ENCODE peak calls at places on chromosome 12, in seven cellular contexts. M is CD4-positive, alpha-beta T cell; Y is right atrium auricular region; Q is HCT116; G is trophoblast cell; A is SJSA1; N is psoas muscle. W is an unnamed sample. For H3K27me3, the result is how much of the 10 kb centered on the place peaks cover.

GRCh38 chr12:6891637-6892036 is 13.0 kb upstream of the LRRC23 start:
- DNase-seq in M (no peak), Y (no peak), G (no peak), N (no peak), Q (no peak), A (no peak), W (no peak)

GRCh38 chr12:565589-566105 is 97.6 kb downstream of the NINJ2 start:
- DNase-seq in G (no peak), M (no peak), N (no peak), Y (no peak), Q (no peak), A (no peak), W (no peak)

GRCh38 chr12:118334241-118334640 is 38.5 kb downstream of the TAOK3 start:
- DNase-seq in M (no peak), G (no peak), Y (no peak), Q (no peak), A (no peak), N (no peak), W (no peak)

GRCh38 chr12:57795354-57795753 is 12.8 kb downstream of the TSFM start:
- DNase-seq in Y (no peak), Q (no peak), G (peak), A (peak), N (no peak), M (no peak), W (no peak)

GRCh38 chr12:15014708-15015107 is 41.9 kb downstream of the PDE6H start:
- DNase-seq in N (no peak), M (no peak), Q (no peak), G (no peak), A (no peak), Y (no peak), W (no peak)

GRCh38 chr12:24014853-24015590 is 65.6 kb upstream of the SOX5 start:
- DNase-seq in N (no peak), M (no peak), A (no peak), Q (no peak), Y (no peak), G (no peak), W (no peak)

GRCh38 chr12:44523828-44524227 is 352.3 kb downstream of the NELL2 start:
- DNase-seq in N (no peak), M (no peak), G (no peak), Y (no peak), Q (no peak), A (no peak), W (no peak)

GRCh38 chr12:14958361-14959125 is 2.9 kb downstream of the ARHGDIB start:
- DNase-seq in Q (no peak), Y (no peak), G (peak), A (no peak), N (no peak), M (no peak), W (no peak)

GRCh38 chr12:89351489-89352241 is 636 bp downstream of the DUSP6 start:
- DNase-seq in N (peak), Y (no peak), G (peak), M (peak), Q (no peak), A (peak), W (peak)

GRCh38 chr12:93022603-93023340 is 93.7 kb upstream of the EEA1 start:
- DNase-seq in N (no peak), G (no peak), Y (no peak), M (no peak), A (no peak), Q (no peak), W (no peak)

GRCh38 chr12:110641512-110641911 is 27.6 kb downstream of the TCTN1 start:
- DNase-seq in N (no peak), Y (no peak), M (no peak), A (no peak), G (no peak), Q (no peak), W (no peak)

GRCh38 chr12:12726543-12727093 is 9.4 kb downstream of the CDKN1B start:
- DNase-seq in A (peak), N (no peak), G (peak), Y (no peak), Q (no peak), M (no peak), W (no peak)

GRCh38 chr12:50058743-50059312 is 1.4 kb downstream of the ASIC1 start:
- DNase-seq in Q (no peak), G (peak), N (no peak), A (no peak), M (no peak), Y (no peak), W (no peak)

GRCh38 chr12:94200695-94201094 is 52.3 kb downstream of the PLXNC1 start:
- DNase-seq in G (no peak), Y (no peak), Q (no peak), N (no peak), A (no peak), M (no peak), W (no peak)

GRCh38 chr12:15001733-15002471 is 29.1 kb downstream of the PDE6H start:
- DNase-seq in N (peak), G (peak), M (no peak), Q (no peak), Y (peak), A (no peak), W (no peak)

GRCh38 chr12:50401383-50402155 is 884 bp downstream of the LARP4 start:
- DNase-seq in Q (no peak), M (peak), G (peak), N (no peak), A (no peak), Y (peak), W (no peak)

GRCh38 chr12:56450241-56450640 is 1.0 kb upstream of the TIMELESS start:
- DNase-seq in Y (no peak), G (no peak), N (no peak), A (no peak), M (no peak), Q (no peak), W (no peak)

GRCh38 chr12:108374596-108375320 is 35.6 kb upstream of the CMKLR1 start:
- DNase-seq in Q (no peak), M (no peak), Y (no peak), N (no peak), A (no peak), G (no peak), W (no peak)

GRCh38 chr12:9051156-9051545 is 61.8 kb downstream of the KLRG1 start:
- DNase-seq in Q (no peak), G (no peak), A (no peak), M (no peak), Y (no peak), N (no peak), W (no peak)

GRCh38 chr12:75868501-75868900 is 163.1 kb downstream of the PHLDA1 start:
- DNase-seq in A (no peak), M (no peak), G (no peak), Y (no peak), Q (no peak), N (no peak), W (no peak)

GRCh38 chr12:72272731-72273498 is 745 bp downstream of the TRHDE start:
- DNase-seq in G (peak), Q (no peak), Y (no peak), A (peak), N (peak), M (no peak), W (no peak)

GRCh38 chr12:104790296-104791125 is 167.6 kb downstream of the SLC41A2 start:
- DNase-seq in G (peak), N (peak), M (peak), Q (peak), A (no peak), Y (no peak), W (peak)

GRCh38 chr12:12557733-12558132 is 4.9 kb downstream of the DUSP16 start:
- DNase-seq in A (no peak), G (no peak), Y (no peak), M (no peak), N (no peak), Q (no peak), W (no peak)

GRCh38 chr12:12238605-12239004 is 28.2 kb downstream of the LRP6 start:
- DNase-seq in Y (no peak), G (no peak), N (no peak), A (no peak), Q (no peak), M (no peak), W (no peak)

GRCh38 chr12:100651694-100652093 is 78.2 kb downstream of the GAS2L3 start:
- DNase-seq in M (no peak), Q (no peak), G (no peak), A (no peak), Y (no peak), N (no peak), W (no peak)

GRCh38 chr12:45458854-45459807 is 243.2 kb downstream of the ANO6 start:
- DNase-seq in A (no peak), M (no peak), G (no peak), N (no peak), Q (no peak), Y (no peak), W (no peak)

DNA sequence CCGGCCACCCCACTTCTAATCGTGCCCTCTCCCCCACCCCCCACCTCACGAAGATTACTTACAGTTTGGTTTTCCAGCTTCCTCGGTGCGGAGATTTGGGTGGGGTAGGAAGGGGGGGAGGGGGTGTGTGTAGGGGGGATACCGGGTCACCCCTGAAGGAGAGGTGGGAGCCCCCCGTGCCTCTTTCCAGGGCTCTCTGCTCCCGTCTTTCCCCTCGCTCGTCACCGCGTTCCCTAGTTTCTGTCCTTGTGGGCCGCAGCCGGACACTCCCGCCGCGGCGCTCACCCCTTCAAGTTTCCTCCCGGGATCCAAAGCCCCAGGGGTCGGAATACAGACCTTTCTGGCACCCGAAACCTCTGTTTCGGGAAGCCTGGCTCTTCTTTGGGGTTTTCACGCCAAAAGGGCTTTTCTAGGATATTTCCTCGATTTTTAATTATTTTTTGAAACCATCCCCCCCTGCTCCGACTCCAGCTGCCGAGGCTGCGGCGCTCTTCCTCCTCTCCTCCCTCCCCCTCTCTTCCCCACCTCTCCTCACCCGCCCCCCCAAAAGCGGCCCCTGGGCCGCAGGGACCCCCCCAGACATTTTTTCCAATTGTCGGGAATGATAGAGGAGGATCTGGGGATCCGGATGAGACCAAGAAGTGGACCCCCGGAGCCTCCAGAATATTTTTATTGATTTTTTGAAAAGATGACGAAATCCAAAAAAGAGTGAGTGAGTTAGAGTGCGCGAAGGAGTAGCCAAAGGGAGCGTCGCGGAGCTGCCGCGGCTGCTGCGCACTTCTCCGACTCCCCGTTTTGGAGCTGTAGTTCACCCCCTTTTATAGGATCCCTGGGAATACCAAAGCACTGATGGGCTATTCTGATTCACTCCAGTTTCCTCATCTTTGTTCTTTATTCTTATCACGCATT is 1.7 kb downstream of the CCND2 start:
- DNase-seq in Q (no peak), A (no peak), N (no peak), Y (no peak), G (no peak), M (no peak), W (no peak)
- H3K27ac ChIP-seq in Q (no peak), A (no peak), N (peak), Y (peak), G (no peak), M (peak), W (peak)

GRCh38 chr12:1880876-1881275 is 37.6 kb downstream of the CACNA2D4 start:
- DNase-seq in A (no peak), G (no peak), Q (no peak), N (no peak), M (no peak), Y (peak), W (no peak)

GRCh38 chr12:1880153-1880845 is 38.2 kb downstream of the CACNA2D4 start:
- DNase-seq in M (no peak), A (peak), Q (no peak), Y (peak), N (peak), G (no peak), W (no peak)

GRCh38 chr12:1882405-1882804 is 36.0 kb downstream of the CACNA2D4 start:
- DNase-seq in Y (no peak), M (no peak), G (no peak), Q (no peak), N (no peak), A (no peak), W (no peak)

GRCh38 chr12:1881936-1882335 is 36.5 kb downstream of the CACNA2D4 start:
- DNase-seq in A (no peak), M (no peak), N (no peak), G (no peak), Y (peak), Q (no peak), W (no peak)

DNA sequence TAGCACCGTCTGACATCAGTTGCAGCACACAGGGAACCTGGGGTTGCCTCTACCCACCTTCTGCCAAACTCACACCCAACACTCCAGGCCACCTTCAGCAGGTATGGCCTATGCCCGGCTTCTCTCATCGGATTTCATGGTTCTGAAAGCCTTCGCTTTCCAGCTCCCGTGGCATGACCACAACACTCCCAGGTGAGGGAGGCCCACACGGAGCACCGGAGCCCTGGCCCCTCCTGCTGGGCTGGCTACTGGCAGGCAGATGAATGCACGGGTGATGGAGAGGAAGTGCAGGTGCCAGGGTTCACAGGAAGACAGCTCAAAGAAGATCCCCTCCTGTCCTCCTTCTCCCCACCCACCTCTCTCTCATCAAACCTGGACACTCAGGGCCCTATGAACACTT is 37.2 kb downstream of the CACNA2D4 start:
- DNase-seq in N (no peak), Q (no peak), A (no peak), G (no peak), M (no peak), Y (peak), W (no peak)
- H3K27me3 ChIP-seq in N (under half), Q (under half), A (half or more), G (under half), M (under half), Y (under half), W (under half)

GRCh38 chr12:96170762-96171161 is 23.4 kb upstream of the ELK3 start:
- DNase-seq in Y (no peak), Q (no peak), N (no peak), M (no peak), G (no peak), A (no peak), W (no peak)

GRCh38 chr12:96170328-96170727 is 23.8 kb upstream of the ELK3 start:
- DNase-seq in G (no peak), Q (no peak), M (no peak), Y (no peak), N (no peak), A (no peak), W (no peak)

GRCh38 chr12:96164951-96165858 is 29.0 kb upstream of the ELK3 start:
- DNase-seq in G (no peak), A (no peak), M (no peak), N (no peak), Q (no peak), Y (no peak), W (no peak)

GRCh38 chr12:96166765-96167164 is 27.4 kb upstream of the ELK3 start:
- DNase-seq in M (no peak), Y (no peak), N (no peak), Q (no peak), A (no peak), G (no peak), W (no peak)

GRCh38 chr12:96167492-96167891 is 26.7 kb upstream of the ELK3 start:
- DNase-seq in N (no peak), A (no peak), Q (no peak), G (no peak), M (no peak), Y (no peak), W (no peak)
- H3K27ac ChIP-seq in N (no peak), A (no peak), Q (no peak), G (no peak), M (no peak), Y (no peak), W (no peak)

GRCh38 chr12:51864701-51865469 is 16.4 kb upstream of the FIGNL2 start:
- DNase-seq in Y (no peak), N (peak), Q (no peak), G (no peak), M (no peak), A (no peak), W (no peak)
- H3K27me3 ChIP-seq in Y (under half), N (under half), Q (under half), G (under half), M (half or more), A (under half), W (under half)

GRCh38 chr12:117059156-117059555 is 40.1 kb downstream of the TESC start:
- DNase-seq in Y (no peak), G (no peak), A (no peak), Q (no peak), M (no peak), N (no peak), W (no peak)

GRCh38 chr12:117058442-117059072 is 40.7 kb downstream of the TESC start:
- DNase-seq in A (no peak), M (no peak), G (no peak), N (no peak), Y (no peak), Q (no peak), W (no peak)

GRCh38 chr12:117060236-117060926 is 38.8 kb downstream of the TESC start:
- DNase-seq in Y (no peak), N (no peak), M (no peak), G (no peak), A (no peak), Q (no peak), W (no peak)

GRCh38 chr12:117061555-117062079 is 37.6 kb downstream of the TESC start:
- DNase-seq in M (no peak), Y (no peak), Q (no peak), N (no peak), G (no peak), A (no peak), W (no peak)

DNA sequence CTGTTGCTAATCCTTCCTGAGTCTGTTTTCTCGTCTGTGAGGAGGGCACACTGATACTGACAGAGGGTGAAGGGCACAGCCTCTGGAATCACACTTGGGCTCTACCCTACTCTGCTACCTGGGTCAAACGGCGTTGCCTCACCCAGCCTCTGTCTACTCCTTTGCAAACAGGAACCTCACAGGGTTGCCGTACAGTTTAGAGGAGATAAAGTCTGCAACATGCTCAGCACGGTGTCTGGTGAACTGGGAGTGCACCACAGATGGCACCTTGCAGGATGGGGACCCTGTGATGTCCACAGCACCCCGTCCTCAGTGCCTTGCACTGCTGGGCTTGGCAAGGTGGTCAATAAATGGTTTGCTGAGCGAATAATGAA is 38.3 kb downstream of the TESC start:
- DNase-seq in M (no peak), N (no peak), A (no peak), Y (no peak), Q (no peak), G (no peak), W (no peak)
- H3K27ac ChIP-seq in M (no peak), N (no peak), A (no peak), Y (peak), Q (no peak), G (no peak), W (no peak)

GRCh38 chr12:32995623-32996022 is 99.0 kb upstream of the PKP2 start:
- DNase-seq in N (no peak), Y (no peak), Q (no peak), M (no peak), A (no peak), G (peak), W (no peak)

GRCh38 chr12:32997471-32997870 is 100.9 kb upstream of the PKP2 start:
- DNase-seq in Q (no peak), A (no peak), Y (no peak), M (no peak), G (peak), N (no peak), W (no peak)

DNA sequence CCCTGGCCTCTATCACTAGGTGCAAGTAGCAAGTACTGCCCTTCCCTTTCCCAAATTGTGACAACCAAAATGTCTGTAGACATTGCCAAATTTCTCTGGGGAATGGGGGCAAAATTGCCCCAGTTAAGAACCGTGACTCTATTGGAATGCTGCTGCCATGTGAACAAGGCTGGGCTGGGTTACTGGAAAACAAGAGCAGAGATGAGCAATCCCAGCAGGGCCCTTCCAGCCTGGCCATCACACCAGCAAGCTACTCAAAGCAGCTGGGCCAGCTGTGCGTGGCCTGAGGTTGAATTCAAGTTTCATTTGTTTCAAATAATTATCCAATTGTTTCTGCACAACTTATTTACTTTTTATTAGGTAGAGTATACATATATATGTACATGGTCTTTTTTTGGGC is 103.4 kb upstream of the PKP2 start:
- DNase-seq in M (no peak), G (no peak), A (no peak), N (no peak), Y (no peak), Q (no peak), W (no peak)
- H3K27me3 ChIP-seq in M (under half), G (under half), A (under half), N (under half), Y (under half), Q (under half), W (under half)